ENCODE peak calls at places on chromosomes 2 and 18, in five cellular contexts. S is naive thymus-derived CD8-positive, alpha-beta T cell; R is Peyer's patch; N is NCI-H187 treated with DMSO at 0.1 percent for 48 hours; C is iPS DF 6.9. W is an unnamed sample.

GRCh38 chr2:127675335-127676261 is at the start of gene LIMS2:
- DNase-seq in S (no peak), C (no peak), R (no peak), N (no peak), W (peak)

GRCh38 chr2:108293850-108294249 is 5.2 kb downstream of the SULT1C2 start:
- DNase-seq in C (no peak), N (no peak), S (no peak), R (no peak), W (no peak)

GRCh38 chr18:57803119-57803969 is at the start of gene ATP8B1:
- DNase-seq in C (peak), S (no peak), N (no peak), R (no peak), W (peak)

GRCh38 chr2:1628893-1629292 is 115.4 kb downstream of the PXDN start:
- DNase-seq in R (no peak), N (no peak), S (no peak), C (no peak), W (no peak)

GRCh38 chr2:10914272-10914693 is 2.5 kb downstream of the KCNF1 start:
- DNase-seq in R (no peak), S (no peak), C (no peak), N (no peak), W (peak)

GRCh38 chr2:160430001-160430344 is 63.6 kb downstream of the RBMS1 start:
- DNase-seq in S (no peak), R (no peak), N (no peak), C (no peak), W (no peak)

GRCh38 chr2:203758841-203759691 is 52.6 kb downstream of the CD28 start:
- DNase-seq in C (no peak), N (no peak), R (no peak), S (no peak), W (no peak)

GRCh38 chr18:31942301-31942998 is 478 bp downstream of the TRAPPC8 start:
- DNase-seq in C (no peak), N (no peak), S (no peak), R (peak), W (peak)

GRCh38 chr2:20196053-20196880 is 28.7 kb downstream of the SDC1 start:
- DNase-seq in C (no peak), S (no peak), N (no peak), R (no peak), W (no peak)

GRCh38 chr2:199659207-199659606 is 191.8 kb downstream of the FTCDNL1 start:
- DNase-seq in C (peak), R (no peak), S (no peak), N (no peak), W (peak)

GRCh38 chr2:167209784-167210183 is 321.5 kb downstream of the XIRP2 start:
- DNase-seq in S (no peak), C (no peak), N (no peak), R (no peak), W (no peak)

GRCh38 chr2:68747918-68748317 is 13.3 kb downstream of the ARHGAP25 start:
- DNase-seq in C (no peak), N (no peak), S (no peak), R (peak), W (no peak)

GRCh38 chr2:66915237-66915636 is 480.3 kb downstream of the MEIS1 start:
- DNase-seq in R (no peak), N (no peak), S (no peak), C (no peak), W (no peak)

GRCh38 chr2:88709117-88709739 is 17.8 kb downstream of the RPIA start:
- DNase-seq in S (no peak), N (no peak), C (no peak), R (no peak), W (no peak)

GRCh38 chr2:134153481-134153880 is 100.4 kb upstream of the MGAT5 start:
- DNase-seq in R (no peak), S (no peak), C (no peak), N (no peak), W (no peak)

GRCh38 chr2:143398701-143399260 is 269.6 kb downstream of the ARHGAP15 start:
- DNase-seq in N (no peak), C (no peak), S (no peak), R (no peak), W (no peak)

GRCh38 chr2:23436346-23437099 is 51.5 kb downstream of the KLHL29 start:
- DNase-seq in S (no peak), N (no peak), R (no peak), C (no peak), W (peak)

GRCh38 chr2:118122768-118123335 is 34.6 kb downstream of the INSIG2 start:
- DNase-seq in N (no peak), R (no peak), C (no peak), S (no peak), W (no peak)